ENCODE peak calls at places on chromosomes 3 and 15, in nine cellular contexts. Y is GM20000, V is ELR, K is cardiac fibroblast, M is A673, H is choroid plexus epithelial cell, U is WTC11, J is right lobe of liver, X is NCI-H1048. C is an unnamed sample.

GRCh38 chr3:155416500-155417118 is 123.1 kb upstream of the STRIT1 start:
- DNase-seq in Y (no peak), V (peak), K (peak), M (no peak), H (peak), U (no peak), J (no peak), X (no peak), C (no peak)

GRCh38 chr3:76134166-76134565 is 348.8 kb upstream of the ZNF717 start:
- DNase-seq in Y (no peak), V (peak), K (peak), M (no peak), H (peak), U (no peak), J (no peak), X (no peak), C (no peak)

GRCh38 chr15:45637552-45638033 is 2.8 kb downstream of the SQOR start:
- DNase-seq in Y (peak), V (peak), K (peak), M (peak), H (peak), U (no peak), J (no peak), X (no peak), C (no peak)

GRCh38 chr3:99532246-99532645 is 106.1 kb upstream of the COL8A1 start:
- DNase-seq in Y (peak), V (peak), K (peak), M (peak), H (peak), U (peak), J (no peak), X (peak), C (peak)

GRCh38 chr3:193231201-193231600 is 9.8 kb upstream of the PLAAT1 start:
- DNase-seq in Y (no peak), V (no peak), K (no peak), M (no peak), H (no peak), U (no peak), J (no peak), X (no peak), C (no peak)

GRCh38 chr15:50450678-50451077 is 26.5 kb downstream of the USP8 start:
- DNase-seq in Y (no peak), V (no peak), K (no peak), M (no peak), H (no peak), U (no peak), J (no peak), X (no peak), C (no peak)

GRCh38 chr15:85646538-85647091 is 148.1 kb downstream of the KLHL25 start:
- DNase-seq in Y (peak), V (peak), K (peak), M (peak), H (peak), U (no peak), J (no peak), X (no peak), C (no peak)

GRCh38 chr15:46576611-46577010 is 941.8 kb downstream of the SQOR start:
- DNase-seq in Y (no peak), V (no peak), K (no peak), M (no peak), H (no peak), U (no peak), J (no peak), X (no peak), C (no peak)

GRCh38 chr15:65177901-65178300 is 7.2 kb downstream of the CLPX start:
- DNase-seq in Y (no peak), V (peak), K (peak), M (no peak), H (no peak), U (no peak), J (no peak), X (no peak), C (no peak)

GRCh38 chr3:61387817-61388216 is 136.6 kb upstream of the FHIT start:
- DNase-seq in Y (no peak), V (no peak), K (no peak), M (no peak), H (no peak), U (no peak), J (no peak), X (no peak), C (no peak)

GRCh38 chr3:183122257-183122932 is 23.1 kb upstream of the MCCC1 start:
- DNase-seq in Y (peak), V (peak), K (peak), M (peak), H (peak), U (no peak), J (no peak), X (peak), C (no peak)

GRCh38 chr15:38193496-38193895 is 59.1 kb upstream of the SPRED1 start:
- DNase-seq in Y (no peak), V (peak), K (peak), M (no peak), H (peak), U (no peak), J (no peak), X (no peak), C (no peak)

GRCh38 chr3:139378587-139378986 is 10.9 kb downstream of the COPB2 start:
- DNase-seq in Y (no peak), V (peak), K (no peak), M (peak), H (peak), U (no peak), J (no peak), X (peak), C (no peak)

GRCh38 chr3:131224886-131225550 is 156.6 kb upstream of the NUDT16 start:
- DNase-seq in Y (no peak), V (peak), K (peak), M (no peak), H (peak), U (no peak), J (no peak), X (no peak), C (no peak)

GRCh38 chr3:128496602-128497304 is 3.8 kb upstream of the GATA2 start:
- DNase-seq in Y (no peak), V (no peak), K (no peak), M (no peak), H (peak), U (no peak), J (no peak), X (no peak), C (peak)

GRCh38 chr3:47868306-47868705 is 65.4 kb downstream of the DHX30 start:
- DNase-seq in Y (no peak), V (no peak), K (no peak), M (no peak), H (no peak), U (no peak), J (no peak), X (no peak), C (no peak)

GRCh38 chr3:16987141-16987540 is 102.4 kb downstream of the PLCL2 start:
- DNase-seq in Y (no peak), V (no peak), K (no peak), M (no peak), H (no peak), U (no peak), J (no peak), X (no peak), C (no peak)

GRCh38 chr3:105440113-105440512 is 73.4 kb downstream of the ALCAM start:
- DNase-seq in Y (no peak), V (no peak), K (no peak), M (no peak), H (no peak), U (no peak), J (no peak), X (no peak), C (no peak)

GRCh38 chr3:16370872-16371740 is 106.1 kb downstream of the OXNAD1 start:
- DNase-seq in Y (no peak), V (no peak), K (peak), M (no peak), H (peak), U (no peak), J (no peak), X (no peak), C (no peak)